ENCODE peak calls at places on chromosome 19, in seven cellular contexts. One of them, this sample, is unnamed.

GRCh38 chr19:19554074-19555023 is 16.3 kb downstream of the CILP2 start:
- DNase-seq in iris pigment epithelial cell: peak; percentile 29
- DNase-seq in DMS 273 treated with DMSO at 0.1 percent for 48 hours: no peak
- DNase-seq in substantia nigra: no peak
- DNase-seq in left cardiac atrium: peak; percentile 57
- DNase-seq in T-helper 17 cell: peak; percentile 48
- DNase-seq in left colon: no peak
- DNase-seq in this sample: peak; percentile 31

GRCh38 chr19:7397687-7398086 is 49.0 kb downstream of the ARHGEF18 start:
- DNase-seq in DMS 273 treated with DMSO at 0.1 percent for 48 hours: no peak
- DNase-seq in T-helper 17 cell: no peak
- DNase-seq in substantia nigra: no peak
- DNase-seq in iris pigment epithelial cell: peak; percentile 98
- DNase-seq in left colon: no peak
- DNase-seq in left cardiac atrium: no peak
- DNase-seq in this sample: no peak

GRCh38 chr19:2756477-2756876 is 16.7 kb upstream of the SLC39A3 start:
- DNase-seq in T-helper 17 cell: no peak
- DNase-seq in DMS 273 treated with DMSO at 0.1 percent for 48 hours: no peak
- DNase-seq in left colon: no peak
- DNase-seq in iris pigment epithelial cell: no peak
- DNase-seq in substantia nigra: no peak
- DNase-seq in left cardiac atrium: no peak
- DNase-seq in this sample: no peak

GRCh38 chr19:16066611-16067104 is 9.6 kb upstream of the TPM4 start:
- DNase-seq in substantia nigra: no peak
- DNase-seq in DMS 273 treated with DMSO at 0.1 percent for 48 hours: no peak
- DNase-seq in left colon: peak; percentile 76
- DNase-seq in iris pigment epithelial cell: peak; percentile 54
- DNase-seq in left cardiac atrium: peak; percentile 59
- DNase-seq in T-helper 17 cell: no peak
- DNase-seq in this sample: no peak

GRCh38 chr19:8678244-8678807 is 20.3 kb downstream of the ACTL9 start:
- DNase-seq in left colon: no peak
- DNase-seq in T-helper 17 cell: no peak
- DNase-seq in iris pigment epithelial cell: no peak
- DNase-seq in substantia nigra: no peak
- DNase-seq in left cardiac atrium: no peak
- DNase-seq in DMS 273 treated with DMSO at 0.1 percent for 48 hours: no peak
- DNase-seq in this sample: no peak

GRCh38 chr19:54335164-54335563 is 3.8 kb downstream of the LILRA4 start:
- DNase-seq in left colon: no peak
- DNase-seq in iris pigment epithelial cell: no peak
- DNase-seq in left cardiac atrium: no peak
- DNase-seq in DMS 273 treated with DMSO at 0.1 percent for 48 hours: no peak
- DNase-seq in T-helper 17 cell: no peak
- DNase-seq in substantia nigra: no peak
- DNase-seq in this sample: no peak

GRCh38 chr19:35061583-35062373 is 20.3 kb downstream of the HPN start:
- DNase-seq in left colon: no peak
- DNase-seq in iris pigment epithelial cell: peak; percentile 23
- DNase-seq in T-helper 17 cell: no peak
- DNase-seq in left cardiac atrium: no peak
- DNase-seq in DMS 273 treated with DMSO at 0.1 percent for 48 hours: no peak
- DNase-seq in substantia nigra: no peak
- DNase-seq in this sample: no peak

GRCh38 chr19:37931941-37932655 is 25.1 kb downstream of the SIPA1L3 start:
- DNase-seq in T-helper 17 cell: no peak
- DNase-seq in DMS 273 treated with DMSO at 0.1 percent for 48 hours: peak; percentile 35
- DNase-seq in left colon: peak; percentile 90
- DNase-seq in iris pigment epithelial cell: peak; percentile 68
- DNase-seq in substantia nigra: peak; percentile 44
- DNase-seq in left cardiac atrium: peak; percentile 42
- DNase-seq in this sample: no peak

GRCh38 chr19:1470864-1471513 is 8.0 kb downstream of the C19orf25 start:
- DNase-seq in T-helper 17 cell: no peak
- DNase-seq in left colon: no peak
- DNase-seq in substantia nigra: no peak
- DNase-seq in left cardiac atrium: no peak
- DNase-seq in DMS 273 treated with DMSO at 0.1 percent for 48 hours: no peak
- DNase-seq in iris pigment epithelial cell: no peak
- DNase-seq in this sample: no peak

GRCh38 chr19:45716314-45717130 is 14.2 kb downstream of the FBXO46 start:
- DNase-seq in T-helper 17 cell: no peak
- DNase-seq in iris pigment epithelial cell: no peak
- DNase-seq in DMS 273 treated with DMSO at 0.1 percent for 48 hours: no peak
- DNase-seq in left colon: no peak
- DNase-seq in substantia nigra: no peak
- DNase-seq in left cardiac atrium: no peak
- DNase-seq in this sample: no peak

GRCh38 chr19:41426952-41427646 is at the start of gene B3GNT8:
- DNase-seq in left cardiac atrium: peak; percentile 87
- DNase-seq in T-helper 17 cell: no peak
- DNase-seq in DMS 273 treated with DMSO at 0.1 percent for 48 hours: peak; percentile 51
- DNase-seq in left colon: peak; percentile 95
- DNase-seq in substantia nigra: no peak
- DNase-seq in iris pigment epithelial cell: peak; percentile 74
- DNase-seq in this sample: peak; percentile 10

GRCh38 chr19:35168261-35168660 is 13.7 kb downstream of the FXYD5 start:
- DNase-seq in iris pigment epithelial cell: no peak
- DNase-seq in left cardiac atrium: no peak
- DNase-seq in DMS 273 treated with DMSO at 0.1 percent for 48 hours: no peak
- DNase-seq in left colon: no peak
- DNase-seq in substantia nigra: no peak
- DNase-seq in T-helper 17 cell: no peak
- DNase-seq in this sample: no peak

GRCh38 chr19:10292206-10292788 is 2.5 kb downstream of the ICAM5 start:
- DNase-seq in iris pigment epithelial cell: peak; percentile 78
- DNase-seq in left colon: peak; percentile 90
- DNase-seq in T-helper 17 cell: peak; percentile 54
- DNase-seq in left cardiac atrium: peak; percentile 87
- DNase-seq in DMS 273 treated with DMSO at 0.1 percent for 48 hours: no peak
- DNase-seq in substantia nigra: peak; percentile 31
- DNase-seq in this sample: peak; percentile 57

GRCh38 chr19:46599716-46600392 is 1.3 kb upstream of the CALM3 start:
- DNase-seq in left colon: no peak
- DNase-seq in left cardiac atrium: no peak
- DNase-seq in T-helper 17 cell: no peak
- DNase-seq in iris pigment epithelial cell: no peak
- DNase-seq in DMS 273 treated with DMSO at 0.1 percent for 48 hours: no peak
- DNase-seq in substantia nigra: no peak
- DNase-seq in this sample: no peak

GRCh38 chr19:15971217-15971616 is 22.4 kb downstream of the OR10H4 start:
- DNase-seq in left cardiac atrium: no peak
- DNase-seq in T-helper 17 cell: no peak
- DNase-seq in substantia nigra: no peak
- DNase-seq in iris pigment epithelial cell: no peak
- DNase-seq in left colon: no peak
- DNase-seq in DMS 273 treated with DMSO at 0.1 percent for 48 hours: no peak
- DNase-seq in this sample: no peak

GRCh38 chr19:46537136-46538097 is 41.8 kb upstream of the PNMA8B start:
- DNase-seq in T-helper 17 cell: peak; percentile 44
- DNase-seq in iris pigment epithelial cell: peak; percentile 43
- DNase-seq in substantia nigra: peak; percentile 30
- DNase-seq in left cardiac atrium: peak; percentile 59
- DNase-seq in DMS 273 treated with DMSO at 0.1 percent for 48 hours: no peak
- DNase-seq in left colon: no peak
- DNase-seq in this sample: peak; percentile 42

GRCh38 chr19:49019242-49019932 is 2.5 kb upstream of the LHB start:
- DNase-seq in left cardiac atrium: peak; percentile 77
- DNase-seq in DMS 273 treated with DMSO at 0.1 percent for 48 hours: no peak
- DNase-seq in left colon: peak; percentile 60
- DNase-seq in iris pigment epithelial cell: peak; percentile 53
- DNase-seq in substantia nigra: peak; percentile 33
- DNase-seq in T-helper 17 cell: peak; percentile 60
- DNase-seq in this sample: peak; percentile 58

GRCh38 chr19:459724-460511 is 915 bp downstream of the SHC2 start:
- DNase-seq in substantia nigra: peak; percentile 63
- DNase-seq in DMS 273 treated with DMSO at 0.1 percent for 48 hours: no peak
- DNase-seq in T-helper 17 cell: no peak
- DNase-seq in iris pigment epithelial cell: peak; percentile 42
- DNase-seq in left cardiac atrium: peak; percentile 68
- DNase-seq in left colon: peak; percentile 39
- DNase-seq in this sample: no peak

GRCh38 chr19:47598407-47599349 is 10.3 kb upstream of the BICRA start:
- DNase-seq in DMS 273 treated with DMSO at 0.1 percent for 48 hours: no peak
- DNase-seq in T-helper 17 cell: no peak
- DNase-seq in left colon: peak; percentile 64
- DNase-seq in iris pigment epithelial cell: peak; percentile 98
- DNase-seq in substantia nigra: no peak
- DNase-seq in left cardiac atrium: peak; percentile 55
- DNase-seq in this sample: no peak

GRCh38 chr19:29404015-29404414 is 121.8 kb upstream of the VSTM2B start:
- DNase-seq in substantia nigra: no peak
- DNase-seq in DMS 273 treated with DMSO at 0.1 percent for 48 hours: no peak
- DNase-seq in T-helper 17 cell: no peak
- DNase-seq in left colon: no peak
- DNase-seq in left cardiac atrium: no peak
- DNase-seq in iris pigment epithelial cell: no peak
- DNase-seq in this sample: no peak

GRCh38 chr19:41367848-41368301 is 3.9 kb upstream of the B9D2 start:
- DNase-seq in left cardiac atrium: no peak
- DNase-seq in substantia nigra: no peak
- DNase-seq in left colon: no peak
- DNase-seq in T-helper 17 cell: no peak
- DNase-seq in DMS 273 treated with DMSO at 0.1 percent for 48 hours: no peak
- DNase-seq in iris pigment epithelial cell: peak; percentile 95
- DNase-seq in this sample: no peak

GRCh38 chr19:51128227-51128626 is 3.5 kb downstream of the SIGLEC9 start:
- DNase-seq in left cardiac atrium: no peak
- DNase-seq in DMS 273 treated with DMSO at 0.1 percent for 48 hours: no peak
- DNase-seq in T-helper 17 cell: no peak
- DNase-seq in substantia nigra: no peak
- DNase-seq in iris pigment epithelial cell: no peak
- DNase-seq in left colon: no peak
- DNase-seq in this sample: no peak

GRCh38 chr19:41327499-41328156 is 17.7 kb downstream of the CCDC97 start:
- DNase-seq in substantia nigra: peak; percentile 53
- DNase-seq in iris pigment epithelial cell: peak; percentile 59
- DNase-seq in left cardiac atrium: peak; percentile 82
- DNase-seq in T-helper 17 cell: peak; percentile 75
- DNase-seq in DMS 273 treated with DMSO at 0.1 percent for 48 hours: no peak
- DNase-seq in left colon: peak; percentile 88
- DNase-seq in this sample: peak; percentile 66

GRCh38 chr19:823565-824121 is 1.9 kb upstream of the PLPPR3 start:
- DNase-seq in T-helper 17 cell: no peak
- DNase-seq in iris pigment epithelial cell: peak; percentile 49
- DNase-seq in left colon: no peak
- DNase-seq in DMS 273 treated with DMSO at 0.1 percent for 48 hours: no peak
- DNase-seq in substantia nigra: no peak
- DNase-seq in left cardiac atrium: no peak
- DNase-seq in this sample: no peak

GRCh38 chr19:17616961-17617806 is 61.7 kb downstream of the COLGALT1 start:
- DNase-seq in DMS 273 treated with DMSO at 0.1 percent for 48 hours: no peak
- DNase-seq in iris pigment epithelial cell: peak; percentile 25
- DNase-seq in substantia nigra: no peak
- DNase-seq in left colon: no peak
- DNase-seq in left cardiac atrium: no peak
- DNase-seq in T-helper 17 cell: no peak
- DNase-seq in this sample: no peak

GRCh38 chr19:48970139-48970766 is 5.1 kb downstream of the FTL start:
- DNase-seq in left cardiac atrium: no peak
- DNase-seq in substantia nigra: no peak
- DNase-seq in DMS 273 treated with DMSO at 0.1 percent for 48 hours: no peak
- DNase-seq in iris pigment epithelial cell: no peak
- DNase-seq in T-helper 17 cell: no peak
- DNase-seq in left colon: no peak
- DNase-seq in this sample: no peak

GRCh38 chr19:1259873-1260748 is 9.0 kb upstream of the CIRBP start:
- DNase-seq in left colon: no peak
- DNase-seq in iris pigment epithelial cell: peak; percentile 31
- DNase-seq in DMS 273 treated with DMSO at 0.1 percent for 48 hours: no peak
- DNase-seq in left cardiac atrium: peak; percentile 61
- DNase-seq in substantia nigra: no peak
- DNase-seq in T-helper 17 cell: peak; percentile 42
- DNase-seq in this sample: peak; percentile 42

GRCh38 chr19:45008554-45008953 is 7.3 kb downstream of the RELB start:
- DNase-seq in left cardiac atrium: no peak
- DNase-seq in left colon: peak; percentile 91
- DNase-seq in DMS 273 treated with DMSO at 0.1 percent for 48 hours: no peak
- DNase-seq in T-helper 17 cell: no peak
- DNase-seq in substantia nigra: no peak
- DNase-seq in iris pigment epithelial cell: no peak
- DNase-seq in this sample: no peak

GRCh38 chr19:33409906-33410685 is 36.6 kb downstream of the CEBPG start:
- DNase-seq in T-helper 17 cell: no peak
- DNase-seq in left colon: no peak
- DNase-seq in iris pigment epithelial cell: no peak
- DNase-seq in DMS 273 treated with DMSO at 0.1 percent for 48 hours: no peak
- DNase-seq in left cardiac atrium: peak; percentile 16
- DNase-seq in substantia nigra: no peak
- DNase-seq in this sample: no peak

GRCh38 chr19:55223291-55224037 is 5.1 kb downstream of the TMEM86B start:
- DNase-seq in T-helper 17 cell: no peak
- DNase-seq in DMS 273 treated with DMSO at 0.1 percent for 48 hours: no peak
- DNase-seq in left cardiac atrium: no peak
- DNase-seq in substantia nigra: no peak
- DNase-seq in iris pigment epithelial cell: no peak
- DNase-seq in left colon: no peak
- DNase-seq in this sample: no peak

GRCh38 chr19:55179570-55180484 is at the start of gene SYT5:
- DNase-seq in left cardiac atrium: no peak
- DNase-seq in T-helper 17 cell: peak; percentile 52
- DNase-seq in left colon: no peak
- DNase-seq in substantia nigra: no peak
- DNase-seq in iris pigment epithelial cell: no peak
- DNase-seq in DMS 273 treated with DMSO at 0.1 percent for 48 hours: no peak
- DNase-seq in this sample: peak; percentile 31

This sample was measured in effector CD8-positive, alpha-beta T cell.